ENCODE peak calls at places on chromosome 5, in six cellular contexts. E, V, Y, R, H and X are unnamed samples. For H3K4me1, the result is how much of the 10 kb centered on the place peaks cover.

GRCh38 chr5:14595189-14595588 is 13.6 kb downstream of the OTULINL start:
- DNase-seq in H (no peak), R (no peak), V (no peak), Y (no peak), E (no peak), X (no peak)

GRCh38 chr5:172113036-172113435 is 75.0 kb downstream of the STK10 start:
- DNase-seq in V (no peak), H (peak), R (no peak), Y (no peak), E (no peak), X (no peak)

GRCh38 chr5:84248013-84248412 is 136.7 kb downstream of the EDIL3 start:
- DNase-seq in E (no peak), V (no peak), Y (no peak), R (no peak), H (no peak), X (no peak)

GRCh38 chr5:84364043-84364442 is 20.6 kb downstream of the EDIL3 start:
- DNase-seq in E (no peak), Y (no peak), H (no peak), V (no peak), R (no peak), X (no peak)

GRCh38 chr5:175569701-175570100 is 88.2 kb upstream of the HRH2 start:
- DNase-seq in Y (no peak), H (no peak), R (no peak), E (no peak), V (no peak), X (no peak)

GRCh38 chr5:126450388-126450787 is 27.2 kb downstream of the GRAMD2B start:
- DNase-seq in Y (no peak), H (no peak), V (no peak), E (no peak), R (no peak), X (no peak)

GRCh38 chr5:66821626-66822429 is 225.6 kb downstream of the MAST4 start:
- DNase-seq in H (no peak), R (no peak), E (no peak), Y (no peak), V (no peak), X (no peak)

GRCh38 chr5:139949710-139950109 is 93.4 kb downstream of the NRG2 start:
- DNase-seq in E (no peak), R (no peak), H (no peak), Y (no peak), V (peak), X (no peak)

GRCh38 chr5:69212022-69212421 is 22.6 kb downstream of the CENPH start:
- DNase-seq in Y (no peak), R (no peak), V (no peak), E (no peak), H (no peak), X (no peak)

GRCh38 chr5:68499952-68500351 is 284.4 kb downstream of the PIK3R1 start:
- DNase-seq in E (no peak), Y (no peak), R (no peak), H (no peak), V (no peak), X (no peak)

GRCh38 chr5:20276061-20276958 is 288.3 kb upstream of the CDH18 start:
- DNase-seq in Y (peak), H (no peak), R (no peak), V (no peak), E (no peak), X (no peak)

GRCh38 chr5:122507581-122507980 is 195.5 kb downstream of the SNCAIP start:
- DNase-seq in V (no peak), Y (no peak), H (no peak), E (no peak), R (no peak), X (no peak)

GRCh38 chr5:176541338-176542134 is 4.3 kb upstream of the RNF44 start:
- DNase-seq in R (no peak), H (peak), V (peak), Y (peak), E (peak), X (peak)

GRCh38 chr5:136295914-136296313 is 69.4 kb downstream of the TRPC7 start:
- DNase-seq in V (no peak), Y (no peak), E (no peak), R (no peak), H (no peak), X (no peak)

GRCh38 chr5:92956886-92957285 is 624.1 kb downstream of the NR2F1-AS1 start:
- DNase-seq in R (no peak), H (no peak), V (no peak), Y (no peak), E (no peak), X (no peak)

GRCh38 chr5:76958976-76959767 is 6.3 kb downstream of the CRHBP start:
- DNase-seq in E (no peak), R (no peak), H (no peak), V (no peak), Y (no peak), X (no peak)

GRCh38 chr5:10552183-10553143 is 11.4 kb upstream of the ANKRD33B start:
- DNase-seq in H (no peak), V (no peak), Y (no peak), R (no peak), E (no peak), X (no peak)

GRCh38 chr5:92838253-92838652 is 742.8 kb downstream of the NR2F1-AS1 start:
- DNase-seq in E (no peak), H (no peak), R (no peak), Y (peak), V (no peak), X (no peak)

GRCh38 chr5:102863764-102864560 is 108.9 kb downstream of the PAM start:
- DNase-seq in Y (no peak), R (no peak), E (no peak), V (no peak), H (no peak), X (no peak)

GRCh38 chr5:124590686-124591085 is 155.8 kb downstream of the ZNF608 start:
- DNase-seq in V (no peak), E (no peak), R (no peak), H (no peak), Y (no peak), X (no peak)

GRCh38 chr5:88049156-88049555 is 219.5 kb downstream of the TMEM161B start:
- DNase-seq in E (no peak), R (no peak), V (no peak), H (no peak), Y (no peak), X (no peak)

GRCh38 chr5:147539053-147539452 is 29.2 kb upstream of the DPYSL3 start:
- DNase-seq in V (no peak), H (no peak), Y (no peak), E (no peak), R (no peak), X (no peak)

GRCh38 chr5:17224858-17225436 is 7.5 kb downstream of the BASP1 start:
- DNase-seq in E (no peak), R (no peak), Y (no peak), H (no peak), V (no peak), X (no peak)

GRCh38 chr5:62348723-62349481 is 42.9 kb downstream of the KIF2A start:
- DNase-seq in V (no peak), R (no peak), Y (no peak), H (no peak), E (no peak), X (no peak)

GRCh38 chr5:169561883-169562282 is 21.7 kb upstream of the SPDL1 start:
- DNase-seq in V (no peak), H (no peak), Y (no peak), E (peak), R (no peak), X (no peak)

GRCh38 chr5:56763711-56764466 is 51.5 kb upstream of the MAP3K1 start:
- DNase-seq in E (no peak), R (no peak), V (no peak), Y (no peak), H (peak), X (no peak)

GRCh38 chr5:139738777-139739611 is 56.6 kb upstream of the PSD2 start:
- DNase-seq in H (no peak), V (no peak), E (no peak), R (no peak), Y (no peak), X (peak)

GRCh38 chr5:124593952-124594351 is 152.5 kb downstream of the ZNF608 start:
- DNase-seq in R (no peak), V (no peak), H (no peak), E (no peak), Y (no peak), X (no peak)

GRCh38 chr5:99449786-99450185 is 521.0 kb upstream of the CHD1 start:
- DNase-seq in R (no peak), V (no peak), H (no peak), E (no peak), Y (no peak), X (no peak)

GRCh38 chr5:154756871-154757646 is 1.9 kb downstream of the LARP1 start:
- DNase-seq in R (peak), E (peak), H (peak), V (peak), Y (no peak), X (peak)

GRCh38 chr5:13354611-13355010 is 589.9 kb downstream of the DNAH5 start:
- DNase-seq in H (no peak), R (no peak), Y (no peak), E (no peak), V (no peak), X (no peak)

GRCh38 chr5:72852356-72852755 is 35.9 kb downstream of the TNPO1 start:
- DNase-seq in E (no peak), H (no peak), Y (no peak), R (no peak), V (no peak), X (no peak)
- H3K4me1 ChIP-seq in E (under half), H (under half), Y (under half), R (under half), V (under half), X (under half)

GRCh38 chr5:118653926-118654325 is 334.4 kb downstream of the DTWD2 start:
- DNase-seq in R (no peak), Y (no peak), E (no peak), V (no peak), H (no peak), X (no peak)

GRCh38 chr5:118653155-118653554 is 335.2 kb downstream of the DTWD2 start:
- DNase-seq in H (no peak), R (no peak), V (no peak), Y (no peak), E (no peak), X (no peak)

DNA sequence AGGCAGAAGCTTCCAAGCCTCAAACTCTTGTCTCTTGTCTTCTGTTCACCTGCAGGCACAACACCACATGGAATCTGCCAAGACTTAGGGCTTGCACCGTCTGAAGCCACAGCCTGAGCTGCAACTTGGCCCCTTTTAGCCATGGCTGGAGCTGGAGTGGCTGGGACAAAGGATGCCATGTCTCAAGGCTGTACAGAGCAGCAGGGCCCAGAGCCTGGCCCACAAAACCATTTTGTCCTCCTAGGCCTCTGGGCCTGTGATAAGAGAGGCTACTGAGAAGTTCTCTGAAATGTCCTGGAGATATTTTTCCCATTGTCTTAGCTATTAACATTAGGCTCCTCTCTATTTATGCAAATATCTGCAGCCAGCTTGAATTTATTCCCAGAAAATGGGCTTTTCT is 330.8 kb downstream of the DTWD2 start:
- DNase-seq in H (no peak), E (no peak), R (no peak), Y (no peak), V (no peak), X (no peak)
- H3K27ac ChIP-seq in H (no peak), E (no peak), R (no peak), Y (no peak), V (no peak), X (no peak)

GRCh38 chr5:113255579-113256210 is 179.1 kb downstream of the TSSK1B start:
- DNase-seq in E (no peak), H (no peak), V (no peak), R (no peak), Y (no peak), X (no peak)
- H3K4me1 ChIP-seq in E (under half), H (under half), V (under half), R (under half), Y (under half), X (under half)

DNA sequence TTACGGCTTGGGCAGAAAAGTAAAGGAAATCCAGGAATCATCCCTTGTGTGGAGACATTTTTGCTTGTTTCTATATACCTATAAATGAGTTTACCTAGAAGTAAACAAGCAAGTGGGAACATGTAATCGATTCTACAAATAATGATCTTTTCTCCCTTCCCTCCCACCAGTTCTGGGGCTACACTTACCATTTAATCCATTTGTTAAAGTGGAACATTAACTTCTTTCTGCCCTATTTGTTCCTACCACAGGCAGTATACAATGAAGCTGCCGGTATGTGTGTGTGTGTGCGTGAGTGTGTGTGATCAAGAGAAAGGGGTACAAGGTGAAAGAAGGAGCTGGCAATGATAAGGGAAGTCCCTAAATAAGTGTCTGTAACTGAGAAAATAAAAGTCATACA is 26.4 kb upstream of the ELL2 start:
- DNase-seq in Y (no peak), H (no peak), E (no peak), V (no peak), R (no peak), X (no peak)
- H3K27ac ChIP-seq in Y (no peak), H (no peak), E (peak), V (no peak), R (no peak), X (no peak)

GRCh38 chr5:150412319-150413175 is at the start of gene CD74:
- DNase-seq in Y (peak), R (peak), V (peak), E (peak), H (peak), X (peak)

GRCh38 chr5:150409638-150410523 is 2.8 kb downstream of the CD74 start:
- DNase-seq in E (peak), H (peak), R (no peak), Y (peak), V (peak), X (peak)

GRCh38 chr5:150411245-150411979 is 1.3 kb downstream of the CD74 start:
- DNase-seq in E (peak), R (no peak), H (peak), Y (no peak), V (peak), X (peak)

GRCh38 chr5:150413176-150413901 is 629 bp upstream of the CD74 start:
- DNase-seq in E (no peak), H (no peak), Y (no peak), R (no peak), V (no peak), X (no peak)

GRCh38 chr5:150410524-150411244 is 2.0 kb downstream of the CD74 start:
- DNase-seq in E (peak), Y (peak), H (peak), V (peak), R (no peak), X (peak)
- H3K4me1 ChIP-seq in E (under half), Y (under half), H (under half), V (under half), R (half or more), X (half or more)

GRCh38 chr5:90932052-90932699 is 373.6 kb downstream of the ADGRV1 start:
- DNase-seq in E (peak), Y (peak), H (no peak), R (no peak), V (peak), X (peak)
- H3K27ac ChIP-seq in E (no peak), Y (no peak), H (no peak), R (no peak), V (no peak), X (peak)

GRCh38 chr5:73625314-73625904 is 587 bp upstream of the ARHGEF28 start:
- DNase-seq in Y (no peak), V (no peak), R (no peak), E (no peak), H (no peak), X (no peak)

GRCh38 chr5:73625905-73626811 is at the start of gene ARHGEF28:
- DNase-seq in H (no peak), E (peak), R (peak), Y (peak), V (peak), X (peak)

GRCh38 chr5:73623060-73623459 is 2.9 kb upstream of the ARHGEF28 start:
- DNase-seq in H (no peak), Y (no peak), V (no peak), E (no peak), R (no peak), X (no peak)

GRCh38 chr5:73624888-73625287 is 1.1 kb upstream of the ARHGEF28 start:
- DNase-seq in V (no peak), E (no peak), R (no peak), Y (peak), H (no peak), X (no peak)

DNA sequence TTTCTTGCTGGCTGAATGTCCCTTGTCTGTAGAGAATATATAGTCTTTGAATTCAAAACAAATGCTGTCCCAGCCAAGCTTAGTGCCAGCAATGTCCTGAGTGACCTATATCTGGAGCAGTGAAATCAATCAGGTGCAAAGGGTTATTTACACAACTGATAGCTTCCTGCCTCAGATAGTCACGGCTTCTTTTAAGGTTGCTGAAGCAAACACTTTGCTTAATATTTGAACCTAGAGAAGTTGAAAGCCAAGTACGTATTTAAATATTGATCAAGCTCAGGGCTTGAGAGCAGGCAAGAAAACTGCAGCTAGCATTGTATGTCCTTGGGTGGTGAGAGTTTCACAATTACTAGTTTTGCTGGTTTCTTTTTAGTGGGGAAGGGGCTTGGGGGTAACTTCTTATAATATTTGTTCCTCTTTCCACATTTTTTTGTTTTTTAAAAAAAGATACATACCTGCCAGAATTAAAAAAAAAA is 2.0 kb upstream of the ARHGEF28 start:
- DNase-seq in V (no peak), E (no peak), H (no peak), R (no peak), Y (no peak), X (peak)
- H3K4me1 ChIP-seq in V (under half), E (under half), H (under half), R (under half), Y (under half), X (under half)

DNA sequence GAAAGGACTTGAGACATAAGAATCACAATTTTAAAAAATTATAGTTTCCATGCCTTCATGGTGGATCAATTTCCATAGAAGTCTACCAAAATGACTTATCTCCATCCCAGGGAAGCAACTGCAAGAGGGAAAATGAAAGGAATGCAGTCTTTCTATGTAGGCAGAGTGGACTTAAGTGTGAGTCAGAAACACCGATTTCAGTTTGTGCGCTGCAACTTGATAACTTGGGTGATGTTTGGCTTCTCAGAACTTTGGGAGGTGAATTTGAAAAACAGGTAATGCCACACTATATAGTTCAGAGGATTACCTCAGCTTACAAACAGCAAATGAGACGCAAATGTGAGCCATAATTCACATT is 708 bp upstream of the CSNK1G3 start:
- DNase-seq in Y (no peak), V (no peak), E (no peak), R (no peak), H (no peak), X (no peak)
- H3K27ac ChIP-seq in Y (peak), V (peak), E (peak), R (peak), H (peak), X (peak)

GRCh38 chr5:178249191-178249989 is 16.8 kb upstream of the PHYKPL start:
- DNase-seq in V (no peak), E (no peak), Y (no peak), R (no peak), H (no peak), X (no peak)

GRCh38 chr5:178248750-178249149 is 16.1 kb upstream of the PHYKPL start:
- DNase-seq in R (no peak), Y (no peak), H (no peak), V (no peak), E (no peak), X (no peak)

GRCh38 chr5:178256746-178257145 is 24.1 kb upstream of the PHYKPL start:
- DNase-seq in V (no peak), Y (no peak), R (peak), E (no peak), H (no peak), X (no peak)

GRCh38 chr5:178250263-178250662 is 17.7 kb upstream of the PHYKPL start:
- DNase-seq in H (no peak), E (no peak), R (no peak), Y (no peak), V (no peak), X (no peak)

DNA sequence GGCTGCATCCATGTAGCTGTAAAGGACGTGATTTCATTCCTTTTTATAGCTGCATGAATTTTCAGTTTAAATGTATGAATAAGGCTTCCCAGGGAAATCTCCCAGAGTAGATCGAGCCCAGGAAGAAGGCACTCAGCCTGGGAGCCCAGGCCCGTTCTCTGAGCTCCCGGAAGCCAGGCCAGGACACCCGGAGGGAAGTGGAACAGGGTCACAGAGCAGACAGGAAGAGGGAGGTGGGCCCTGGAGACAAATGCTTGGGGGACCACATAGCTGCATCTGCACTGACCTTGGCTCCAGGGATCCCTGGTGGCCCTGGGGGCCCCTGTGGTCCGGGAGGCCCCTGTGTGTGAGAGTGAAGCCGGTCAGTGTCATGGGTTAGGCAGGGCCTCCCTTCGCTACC is 19.7 kb upstream of the PHYKPL start:
- DNase-seq in R (no peak), H (no peak), E (no peak), V (no peak), Y (no peak), X (no peak)
- H3K4me1 ChIP-seq in R (under half), H (under half), E (under half), V (under half), Y (under half), X (under half)